ENCODE peak calls at places on chromosomes 5 and 9, in five cellular contexts. U is CD4-positive, alpha-beta T cell; D is CD8-positive, alpha-beta T cell; N is progenitor cell of endocrine pancreas; X is body of pancreas. V is an unnamed sample.
A peak's percentile ranks its signal among the peaks of the same experiment; 100 is the strongest.

GRCh38 chr5:45038366-45038987 is 229.7 kb downstream of the MRPS30 start:
- DNase-seq in U (no peak), D (no peak), N (no peak), X (no peak), V (no peak)

GRCh38 chr5:158050401-158050800 is 191.5 kb upstream of the CLINT1 start:
- DNase-seq in U (no peak), D (no peak), N (no peak), X (no peak), V (no peak)

GRCh38 chr5:151671979-151672378 is 14.7 kb downstream of the SPARC start:
- DNase-seq in U (no peak), D (no peak), N (no peak), X (no peak), V (no peak)

GRCh38 chr9:93698140-93698908 is 121.9 kb downstream of the PHF2 start:
- DNase-seq in U (no peak), D (no peak), N (peak; percentile 5), X (no peak), V (no peak)

GRCh38 chr9:127919253-127919815 is 2.5 kb upstream of the ST6GALNAC4 start:
- DNase-seq in U (no peak), D (no peak), N (no peak), X (peak; percentile 83), V (peak; percentile 80)

GRCh38 chr9:87959916-87960581 is 14.3 kb downstream of the CDK20 start:
- DNase-seq in U (no peak), D (no peak), N (no peak), X (no peak), V (no peak)

GRCh38 chr5:179839328-179840256 is 18.9 kb downstream of the SQSTM1 start:
- DNase-seq in U (no peak), D (no peak), N (no peak), X (peak; percentile 82), V (peak; percentile 22)

GRCh38 chr9:111661802-111662491 is 542 bp downstream of the GNG10 start:
- DNase-seq in U (peak; percentile 6), D (peak; percentile 23), N (no peak), X (peak; percentile 22), V (no peak)

GRCh38 chr9:78892769-78893168 is 595.8 kb downstream of the PSAT1 start:
- DNase-seq in U (no peak), D (no peak), N (no peak), X (no peak), V (no peak)

GRCh38 chr9:81626511-81626910 is 62.8 kb downstream of the TLE1 start:
- DNase-seq in U (no peak), D (no peak), N (no peak), X (no peak), V (no peak)

GRCh38 chr5:126947146-126948010 is 83.0 kb downstream of the MARCHF3 start:
- DNase-seq in U (no peak), D (no peak), N (no peak), X (peak; percentile 16), V (no peak)

GRCh38 chr5:51889703-51890102 is 506.5 kb downstream of the ISL1 start:
- DNase-seq in U (no peak), D (no peak), N (no peak), X (no peak), V (no peak)

GRCh38 chr5:26622947-26623346 is 415.4 kb downstream of the CDH9 start:
- DNase-seq in U (no peak), D (no peak), N (no peak), X (no peak), V (no peak)

GRCh38 chr5:543755-544674 is 19.8 kb upstream of the SLC9A3 start:
- DNase-seq in U (no peak), D (peak; percentile 31), N (no peak), X (no peak), V (no peak)

GRCh38 chr9:110939573-110939972 is 98.7 kb downstream of the LPAR1 start:
- DNase-seq in U (no peak), D (no peak), N (no peak), X (no peak), V (no peak)

GRCh38 chr9:69637801-69638200 is 34.4 kb downstream of the APBA1 start:
- DNase-seq in U (no peak), D (no peak), N (no peak), X (no peak), V (no peak)

GRCh38 chr5:67319935-67320725 is 123.5 kb upstream of the CD180 start:
- DNase-seq in U (no peak), D (no peak), N (no peak), X (no peak), V (no peak)

GRCh38 chr9:133366435-133366834 is 9.4 kb downstream of the SURF4 start:
- DNase-seq in U (no peak), D (no peak), N (no peak), X (no peak), V (no peak)

GRCh38 chr5:102666164-102666951 is 88.7 kb upstream of the PAM start:
- DNase-seq in U (no peak), D (no peak), N (no peak), X (peak; percentile 26), V (no peak)

GRCh38 chr5:138927979-138928378 is 52.8 kb upstream of the LRRTM2 start:
- DNase-seq in U (no peak), D (no peak), N (no peak), X (peak; percentile 73), V (no peak)

GRCh38 chr9:136539427-136540412 is 6.1 kb downstream of the NOTCH1 start:
- DNase-seq in U (peak; percentile 82), D (peak; percentile 86), N (no peak), X (peak; percentile 81), V (peak; percentile 82)

GRCh38 chr5:136016945-136017530 is 11.8 kb upstream of the TGFBI start:
- DNase-seq in U (no peak), D (no peak), N (no peak), X (no peak), V (peak; percentile 71)

GRCh38 chr5:135193213-135194125 is 159.4 kb upstream of the PITX1 start:
- DNase-seq in U (no peak), D (no peak), N (no peak), X (no peak), V (no peak)

GRCh38 chr9:136239135-136239962 is 6.3 kb downstream of the QSOX2 start:
- DNase-seq in U (no peak), D (no peak), N (no peak), X (no peak), V (no peak)

GRCh38 chr9:134621558-134622110 is 20.0 kb upstream of the COL5A1 start:
- DNase-seq in U (no peak), D (no peak), N (no peak), X (peak; percentile 6), V (no peak)

DNA sequence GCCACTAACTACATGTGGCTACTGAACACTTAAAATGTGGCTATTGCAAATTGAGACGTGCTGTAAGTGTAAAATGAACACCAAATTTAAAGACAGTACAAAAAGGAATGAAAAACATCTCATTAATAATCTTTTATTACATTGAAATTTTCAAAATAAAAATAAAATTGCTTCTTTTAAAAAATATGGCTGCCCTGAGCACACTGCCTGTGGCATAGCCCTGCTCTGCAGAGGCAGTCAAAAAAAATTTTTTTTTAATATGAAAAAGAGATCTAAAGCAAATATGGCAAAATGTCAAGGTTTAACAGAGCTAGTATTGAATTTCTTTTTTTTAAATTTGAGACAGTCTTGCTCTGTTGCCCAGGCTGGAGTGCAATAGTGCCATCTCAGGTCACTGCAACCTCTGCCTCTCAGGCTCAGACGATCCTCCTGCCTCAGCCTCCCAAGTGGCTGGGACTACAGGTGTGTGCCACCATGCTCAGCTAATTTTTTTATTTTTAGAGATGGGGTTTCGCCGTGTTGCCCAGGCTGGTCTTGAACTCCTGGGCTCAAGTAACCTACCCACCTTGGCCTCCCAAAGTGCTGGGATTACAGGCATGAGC is 25.6 kb downstream of the CARNMT1 start:
- DNase-seq in U (no peak), D (no peak), N (no peak), X (no peak), V (no peak)
- TF ChIP-seq CTCF in U (peak; percentile 5), D (peak; percentile 37), N (no peak), X (no peak), V (no peak)

GRCh38 chr9:96078866-96079505 is 203.5 kb downstream of the ERCC6L2 start:
- DNase-seq in U (no peak), D (no peak), N (no peak), X (no peak), V (no peak)
- TF ChIP-seq CTCF in U (no peak), D (no peak), N (no peak), X (peak; percentile 7), V (no peak)

GRCh38 chr9:137711678-137712105 is 92.9 kb downstream of the EHMT1 start:
- DNase-seq in U (no peak), D (no peak), N (no peak), X (no peak), V (no peak)
- TF ChIP-seq CTCF in U (no peak), D (no peak), N (no peak), X (no peak), V (no peak)

DNA sequence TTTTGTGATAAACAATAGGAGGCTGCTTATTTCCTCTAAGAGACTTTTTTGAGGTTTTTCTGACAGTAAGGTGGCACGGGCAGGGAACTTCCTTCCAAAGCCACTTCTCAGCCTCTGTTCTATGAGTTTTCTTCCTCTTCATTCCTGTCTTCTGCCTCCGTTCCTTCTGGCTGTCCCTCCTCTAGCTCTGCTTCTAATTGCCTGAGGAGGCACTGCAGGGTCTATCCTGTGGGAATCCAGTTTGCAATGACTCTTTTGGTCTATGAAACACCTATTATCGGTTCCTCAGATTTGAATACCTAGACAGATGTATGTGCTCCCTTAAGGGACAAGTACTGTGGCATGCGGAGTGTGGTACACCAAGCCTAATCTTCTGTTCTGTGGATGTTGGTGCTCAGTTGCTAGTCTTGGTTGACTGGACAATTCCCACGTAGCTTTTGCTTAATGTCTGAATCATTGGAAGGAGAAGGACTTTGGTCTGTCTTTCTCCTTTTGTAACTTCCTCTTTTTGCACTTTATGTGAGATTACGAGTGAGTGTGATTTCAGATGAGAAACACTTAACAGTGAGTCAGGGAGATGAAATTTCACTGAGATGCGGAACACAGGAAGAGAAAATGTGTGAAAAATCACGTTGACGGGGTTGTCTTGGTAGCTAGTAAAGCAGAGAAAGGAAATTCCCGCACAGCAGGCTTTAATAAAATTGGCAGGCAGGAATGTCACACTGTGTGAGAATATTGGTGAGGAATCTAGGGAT is 305.2 kb downstream of the EFNA5 start:
- DNase-seq in U (no peak), D (no peak), N (no peak), X (no peak), V (no peak)
- TF ChIP-seq CTCF in U (no peak), D (no peak), N (no peak), X (no peak), V (no peak)

GRCh38 chr9:12424243-12424642 is 268.9 kb upstream of the TYRP1 start:
- DNase-seq in U (no peak), D (no peak), N (no peak), X (no peak), V (no peak)

GRCh38 chr9:12426198-12426864 is 266.9 kb upstream of the TYRP1 start:
- DNase-seq in U (no peak), D (no peak), N (no peak), X (no peak), V (no peak)
- TF ChIP-seq CTCF in U (no peak), D (no peak), N (peak; percentile 56), X (no peak), V (no peak)

GRCh38 chr9:114396558-114397218 is 8.9 kb upstream of the AKNA start:
- DNase-seq in U (no peak), D (no peak), N (no peak), X (no peak), V (no peak)

GRCh38 chr9:114400219-114400618 is 12.4 kb upstream of the AKNA start:
- DNase-seq in U (no peak), D (no peak), N (no peak), X (no peak), V (no peak)

GRCh38 chr9:114399381-114399780 is 11.6 kb upstream of the AKNA start:
- DNase-seq in U (no peak), D (no peak), N (no peak), X (no peak), V (no peak)

GRCh38 chr9:114397219-114397847 is 9.6 kb upstream of the AKNA start:
- DNase-seq in U (no peak), D (no peak), N (no peak), X (no peak), V (no peak)

GRCh38 chr9:114397848-114398605 is 10.2 kb upstream of the AKNA start:
- DNase-seq in U (peak; percentile 90), D (peak; percentile 97), N (peak; percentile 94), X (peak; percentile 97), V (peak; percentile 96)
- TF ChIP-seq CTCF in U (no peak), D (no peak), N (no peak), X (no peak), V (no peak)